ENCODE peak calls at places on chromosomes 13 and 19, in four cellular contexts. E is K562, X is SK-N-SH, H is HepG2. F is an unnamed sample.
A peak's percentile ranks its signal among the peaks of the same experiment; 100 is the strongest.

GRCh38 chr13:102461302-102461701 is 59.5 kb upstream of the FGF14 start:
- DNase-seq in E (no peak), H (no peak), X (no peak), F (no peak)

GRCh38 chr13:27053902-27054595 is 117.6 kb downstream of the USP12 start:
- DNase-seq in H (no peak), E (no peak), X (no peak), F (peak; percentile 41)

GRCh38 chr13:104008571-104009435 is 942.6 kb upstream of the SLC10A2 start:
- DNase-seq in H (no peak), X (peak; percentile 22), E (no peak), F (no peak)

GRCh38 chr19:23415561-23416191 is 20.4 kb upstream of the ZNF91 start:
- DNase-seq in H (no peak), E (no peak), X (peak; percentile 86), F (no peak)

GRCh38 chr19:5006201-5006600 is 37.3 kb downstream of the KDM4B start:
- DNase-seq in H (no peak), E (no peak), X (no peak), F (no peak)

GRCh38 chr13:71021810-71022422 is 845.1 kb downstream of the DACH1 start:
- DNase-seq in X (no peak), E (no peak), H (no peak), F (no peak)

GRCh38 chr19:15213715-15214381 is 13.1 kb upstream of the NOTCH3 start:
- DNase-seq in E (no peak), H (no peak), X (no peak), F (no peak)

GRCh38 chr19:12797141-12797587 is 4.4 kb downstream of the PRDX2 start:
- DNase-seq in X (no peak), E (no peak), H (no peak), F (no peak)

GRCh38 chr13:99277629-99278028 is 19.4 kb upstream of the GPR18 start:
- DNase-seq in H (no peak), X (no peak), E (no peak), F (no peak)

GRCh38 chr19:39310558-39311311 is 9.9 kb downstream of the LRFN1 start:
- DNase-seq in X (no peak), H (no peak), E (peak; percentile 90), F (no peak)

GRCh38 chr13:29260684-29261083 is 334.8 kb downstream of the SLC7A1 start:
- DNase-seq in X (no peak), H (no peak), E (no peak), F (no peak)

GRCh38 chr13:110869805-110870706 is 44.8 kb downstream of the ANKRD10 start:
- DNase-seq in X (peak; percentile 58), E (peak; percentile 85), H (peak; percentile 89), F (peak; percentile 99)

GRCh38 chr13:80131204-80131603 is 209.7 kb downstream of the SPRY2 start:
- DNase-seq in H (no peak), X (peak; percentile 56), E (no peak), F (no peak)

GRCh38 chr13:99721606-99722384 is 220.5 kb downstream of the TM9SF2 start:
- DNase-seq in E (no peak), X (no peak), H (no peak), F (no peak)

GRCh38 chr13:21360463-21360862 is 98.6 kb downstream of the ZDHHC20 start:
- DNase-seq in E (no peak), H (no peak), X (no peak), F (no peak)

GRCh38 chr13:29689548-29689947 is 94.1 kb upstream of the SLC7A1 start:
- DNase-seq in X (no peak), H (no peak), E (no peak), F (no peak)

GRCh38 chr19:37867831-37868230 is 38.6 kb downstream of the WDR87 start:
- DNase-seq in E (no peak), H (no peak), X (no peak), F (no peak)

GRCh38 chr13:32164622-32165268 is 133.2 kb downstream of the FRY start:
- DNase-seq in X (peak; percentile 46), E (peak; percentile 54), H (peak; percentile 69), F (peak; percentile 75)

GRCh38 chr19:13865578-13866462 is 11.1 kb upstream of the NANOS3 start:
- DNase-seq in H (no peak), E (no peak), X (peak; percentile 81), F (no peak)

GRCh38 chr19:12757544-12758274 is 6.1 kb downstream of the BEST2 start:
- DNase-seq in X (peak; percentile 94), H (peak; percentile 70), E (peak; percentile 84), F (peak; percentile 52)

GRCh38 chr13:44797685-44798084 is 191.6 kb downstream of the NUFIP1 start:
- DNase-seq in X (no peak), H (no peak), E (no peak), F (no peak)

GRCh38 chr13:85367887-85368286 is 431.3 kb downstream of the SLITRK6 start:
- DNase-seq in E (no peak), H (no peak), X (no peak), F (no peak)

GRCh38 chr19:15234525-15235130 is 2.4 kb upstream of the EPHX3 start:
- DNase-seq in X (no peak), H (no peak), E (no peak), F (no peak)

GRCh38 chr19:12065100-12065538 is 588 bp downstream of the ZNF844 start:
- DNase-seq in X (no peak), H (no peak), E (no peak), F (no peak)

GRCh38 chr13:99224019-99224418 is 23.4 kb downstream of the UBAC2 start:
- DNase-seq in X (no peak), H (no peak), E (no peak), F (no peak)

GRCh38 chr19:20964798-20965197 is 41.7 kb downstream of the ZNF85 start:
- DNase-seq in X (no peak), H (peak; percentile 13), E (no peak), F (no peak)

GRCh38 chr13:93118081-93118615 is 108.5 kb upstream of the GPC6 start:
- DNase-seq in X (no peak), H (no peak), E (no peak), F (no peak)

GRCh38 chr19:34124828-34125227 is 47.5 kb upstream of the LSM14A start:
- DNase-seq in H (peak; percentile 24), E (no peak), X (peak; percentile 24), F (no peak)

GRCh38 chr13:96992633-96993032 is 1.6 kb downstream of the OXGR1 start:
- DNase-seq in H (no peak), X (no peak), E (no peak), F (no peak)

GRCh38 chr19:46190489-46190888 is 39.1 kb upstream of the IGFL1 start:
- DNase-seq in H (no peak), X (no peak), E (no peak), F (no peak)

GRCh38 chr19:1747285-1748114 is 5.8 kb upstream of the ONECUT3 start:
- DNase-seq in X (no peak), E (peak; percentile 93), H (peak; percentile 66), F (peak; percentile 100)

GRCh38 chr19:1746401-1747284 is 6.7 kb upstream of the ONECUT3 start:
- DNase-seq in E (no peak), H (no peak), X (no peak), F (peak; percentile 48)

GRCh38 chr19:1744822-1745563 is 8.3 kb upstream of the ONECUT3 start:
- DNase-seq in H (no peak), X (no peak), E (no peak), F (no peak)

GRCh38 chr19:1744133-1744665 is 9.1 kb upstream of the ONECUT3 start:
- DNase-seq in X (no peak), H (no peak), E (no peak), F (no peak)

DNA sequence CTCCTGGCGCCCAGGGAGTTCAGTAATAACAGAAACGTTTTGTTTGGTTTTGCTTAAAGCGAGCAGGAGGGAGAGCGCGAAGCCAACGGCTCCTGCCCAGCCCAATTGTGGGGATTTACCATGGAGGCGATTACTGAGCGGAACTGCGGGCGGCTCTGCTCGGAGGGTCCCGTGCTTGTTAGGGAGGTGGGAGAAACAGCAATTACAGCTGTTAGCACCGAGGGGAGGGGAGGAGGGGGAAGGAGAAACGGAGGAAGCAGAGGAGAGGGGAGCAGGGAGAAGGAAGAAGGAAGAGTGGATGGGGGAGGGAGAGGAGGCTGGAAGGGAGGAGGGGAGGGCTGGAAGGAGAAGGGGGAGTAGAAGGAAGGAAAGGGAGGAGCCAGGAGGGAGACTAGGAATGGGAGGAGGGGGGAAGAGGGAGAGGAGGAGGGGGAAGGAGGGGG is 7.7 kb upstream of the ONECUT3 start:
- DNase-seq in X (no peak), E (no peak), H (no peak), F (peak; percentile 59)
- TF ChIP-seq MAX in X (no peak), E (no peak), H (no peak), F (no peak)

GRCh38 chr19:30317403-30317802 is 54.8 kb upstream of the ZNF536 start:
- DNase-seq in H (no peak), X (no peak), E (no peak), F (no peak)
- TF ChIP-seq ELF1 in H (no peak), X (no peak), E (no peak), F (no peak)

GRCh38 chr13:24053505-24054251 is 106.8 kb upstream of the SPATA13 start:
- DNase-seq in E (peak; percentile 36), X (peak; percentile 76), H (peak; percentile 67), F (peak; percentile 81)

GRCh38 chr13:24045456-24045996 is 115.0 kb upstream of the SPATA13 start:
- DNase-seq in X (no peak), E (no peak), H (no peak), F (no peak)

GRCh38 chr13:24050796-24051715 is 109.5 kb upstream of the SPATA13 start:
- DNase-seq in X (no peak), H (no peak), E (no peak), F (no peak)

GRCh38 chr13:24052547-24052981 is 108.0 kb upstream of the SPATA13 start:
- DNase-seq in X (peak; percentile 58), H (no peak), E (peak; percentile 21), F (no peak)

DNA sequence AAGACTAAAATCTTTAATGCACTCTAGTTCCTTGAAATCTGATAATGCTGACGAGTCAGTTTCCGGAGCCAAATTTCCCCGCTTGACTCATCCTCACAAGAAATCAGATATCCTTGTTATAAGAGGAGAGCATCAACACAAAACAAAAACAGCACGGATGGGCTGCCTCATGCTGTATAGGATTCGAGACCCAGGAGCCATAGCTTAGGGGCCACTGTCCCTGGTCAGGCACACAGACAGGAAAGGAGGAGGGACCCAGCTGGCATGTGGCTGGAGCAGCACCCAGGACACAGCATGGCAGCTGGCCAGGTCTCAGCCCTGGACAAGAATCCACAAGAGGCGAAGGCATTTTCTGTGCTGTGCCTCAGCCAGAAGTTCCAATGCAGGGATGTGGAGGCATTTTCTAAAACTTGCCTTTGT is 110.2 kb upstream of the SPATA13 start:
- DNase-seq in X (no peak), H (no peak), E (no peak), F (no peak)
- TF ChIP-seq MAX in X (peak; percentile 1), H (no peak), E (no peak), F (no peak)

GRCh38 chr13:113853518-113854237 is 10.2 kb downstream of the GAS6 start:
- DNase-seq in H (no peak), E (peak; percentile 53), X (no peak), F (no peak)
- TF ChIP-seq ELF1 in H (no peak), E (no peak), X (no peak), F (no peak)